ENCODE peak calls at places on chromosomes 6 and 20, in seven cellular contexts. One of them, this sample, is unnamed.

GRCh38 chr6:134882426-134883038 is 67.4 kb downstream of the ALDH8A1 start:
- DNase-seq in H4: peak
- DNase-seq in stimulated activated CD8-positive, alpha-beta memory T cell treated with anti-CD3 and anti-CD28 coated beads, Interleukin-15, amount 100 ng/mL, for 24 hours: no peak
- DNase-seq in Ammon's horn: peak
- DNase-seq in fibroblast of gingiva: peak
- DNase-seq in activated T-cell treated with anti-CD3 and anti-CD28 coated beads for 48 hours: peak
- DNase-seq in EL: peak
- DNase-seq in this sample: peak

GRCh38 chr6:119384444-119384843 is 34.9 kb upstream of the MAN1A1 start:
- DNase-seq in H4: no peak
- DNase-seq in activated T-cell treated with anti-CD3 and anti-CD28 coated beads for 48 hours: no peak
- DNase-seq in stimulated activated CD8-positive, alpha-beta memory T cell treated with anti-CD3 and anti-CD28 coated beads, Interleukin-15, amount 100 ng/mL, for 24 hours: no peak
- DNase-seq in Ammon's horn: no peak
- DNase-seq in EL: no peak
- DNase-seq in fibroblast of gingiva: peak
- DNase-seq in this sample: no peak

GRCh38 chr6:6277418-6277817 is 43.0 kb downstream of the F13A1 start:
- DNase-seq in H4: peak
- DNase-seq in fibroblast of gingiva: peak
- DNase-seq in activated T-cell treated with anti-CD3 and anti-CD28 coated beads for 48 hours: no peak
- DNase-seq in stimulated activated CD8-positive, alpha-beta memory T cell treated with anti-CD3 and anti-CD28 coated beads, Interleukin-15, amount 100 ng/mL, for 24 hours: no peak
- DNase-seq in Ammon's horn: peak
- DNase-seq in EL: peak
- DNase-seq in this sample: no peak

GRCh38 chr6:89966250-89966588 is 72.0 kb downstream of the GJA10 start:
- DNase-seq in Ammon's horn: no peak
- DNase-seq in stimulated activated CD8-positive, alpha-beta memory T cell treated with anti-CD3 and anti-CD28 coated beads, Interleukin-15, amount 100 ng/mL, for 24 hours: no peak
- DNase-seq in activated T-cell treated with anti-CD3 and anti-CD28 coated beads for 48 hours: no peak
- DNase-seq in H4: no peak
- DNase-seq in fibroblast of gingiva: no peak
- DNase-seq in EL: no peak
- DNase-seq in this sample: no peak

GRCh38 chr20:57693002-57693582 is 16.7 kb downstream of the PMEPA1 start:
- DNase-seq in EL: no peak
- DNase-seq in H4: peak
- DNase-seq in stimulated activated CD8-positive, alpha-beta memory T cell treated with anti-CD3 and anti-CD28 coated beads, Interleukin-15, amount 100 ng/mL, for 24 hours: no peak
- DNase-seq in Ammon's horn: no peak
- DNase-seq in fibroblast of gingiva: no peak
- DNase-seq in activated T-cell treated with anti-CD3 and anti-CD28 coated beads for 48 hours: no peak
- DNase-seq in this sample: peak

GRCh38 chr20:31260326-31260932 is 3.0 kb downstream of the DEFB115 start:
- DNase-seq in stimulated activated CD8-positive, alpha-beta memory T cell treated with anti-CD3 and anti-CD28 coated beads, Interleukin-15, amount 100 ng/mL, for 24 hours: no peak
- DNase-seq in EL: no peak
- DNase-seq in Ammon's horn: no peak
- DNase-seq in activated T-cell treated with anti-CD3 and anti-CD28 coated beads for 48 hours: no peak
- DNase-seq in H4: peak
- DNase-seq in fibroblast of gingiva: no peak
- DNase-seq in this sample: no peak

GRCh38 chr6:133408543-133408942 is 167.4 kb downstream of the EYA4 start:
- DNase-seq in Ammon's horn: no peak
- DNase-seq in H4: peak
- DNase-seq in EL: no peak
- DNase-seq in stimulated activated CD8-positive, alpha-beta memory T cell treated with anti-CD3 and anti-CD28 coated beads, Interleukin-15, amount 100 ng/mL, for 24 hours: no peak
- DNase-seq in fibroblast of gingiva: no peak
- DNase-seq in activated T-cell treated with anti-CD3 and anti-CD28 coated beads for 48 hours: no peak
- DNase-seq in this sample: no peak

GRCh38 chr20:62624325-62624690 is 18.0 kb upstream of the SLCO4A1 start:
- DNase-seq in Ammon's horn: no peak
- DNase-seq in activated T-cell treated with anti-CD3 and anti-CD28 coated beads for 48 hours: no peak
- DNase-seq in stimulated activated CD8-positive, alpha-beta memory T cell treated with anti-CD3 and anti-CD28 coated beads, Interleukin-15, amount 100 ng/mL, for 24 hours: no peak
- DNase-seq in fibroblast of gingiva: no peak
- DNase-seq in EL: no peak
- DNase-seq in H4: no peak
- DNase-seq in this sample: no peak

GRCh38 chr6:163816441-163816840 is 401.9 kb downstream of the QKI start:
- DNase-seq in H4: no peak
- DNase-seq in fibroblast of gingiva: no peak
- DNase-seq in EL: no peak
- DNase-seq in Ammon's horn: no peak
- DNase-seq in activated T-cell treated with anti-CD3 and anti-CD28 coated beads for 48 hours: no peak
- DNase-seq in stimulated activated CD8-positive, alpha-beta memory T cell treated with anti-CD3 and anti-CD28 coated beads, Interleukin-15, amount 100 ng/mL, for 24 hours: no peak
- DNase-seq in this sample: no peak

GRCh38 chr6:80967618-80968017 is 784.9 kb downstream of the TENT5A start:
- DNase-seq in fibroblast of gingiva: no peak
- DNase-seq in Ammon's horn: no peak
- DNase-seq in H4: no peak
- DNase-seq in activated T-cell treated with anti-CD3 and anti-CD28 coated beads for 48 hours: no peak
- DNase-seq in EL: no peak
- DNase-seq in stimulated activated CD8-positive, alpha-beta memory T cell treated with anti-CD3 and anti-CD28 coated beads, Interleukin-15, amount 100 ng/mL, for 24 hours: no peak
- DNase-seq in this sample: no peak

GRCh38 chr6:38552136-38552535 is 87.6 kb downstream of the BTBD9 start:
- DNase-seq in H4: no peak
- DNase-seq in fibroblast of gingiva: no peak
- DNase-seq in activated T-cell treated with anti-CD3 and anti-CD28 coated beads for 48 hours: no peak
- DNase-seq in stimulated activated CD8-positive, alpha-beta memory T cell treated with anti-CD3 and anti-CD28 coated beads, Interleukin-15, amount 100 ng/mL, for 24 hours: no peak
- DNase-seq in EL: no peak
- DNase-seq in Ammon's horn: peak
- DNase-seq in this sample: no peak

GRCh38 chr6:4805553-4806307 is 29.5 kb downstream of the CDYL start:
- DNase-seq in Ammon's horn: peak
- DNase-seq in H4: peak
- DNase-seq in EL: peak
- DNase-seq in activated T-cell treated with anti-CD3 and anti-CD28 coated beads for 48 hours: no peak
- DNase-seq in stimulated activated CD8-positive, alpha-beta memory T cell treated with anti-CD3 and anti-CD28 coated beads, Interleukin-15, amount 100 ng/mL, for 24 hours: no peak
- DNase-seq in fibroblast of gingiva: peak
- DNase-seq in this sample: no peak

GRCh38 chr6:32945106-32945761 is 4.4 kb upstream of the HLA-DMB start:
- DNase-seq in Ammon's horn: no peak
- DNase-seq in activated T-cell treated with anti-CD3 and anti-CD28 coated beads for 48 hours: no peak
- DNase-seq in fibroblast of gingiva: no peak
- DNase-seq in stimulated activated CD8-positive, alpha-beta memory T cell treated with anti-CD3 and anti-CD28 coated beads, Interleukin-15, amount 100 ng/mL, for 24 hours: no peak
- DNase-seq in H4: peak
- DNase-seq in EL: no peak
- DNase-seq in this sample: no peak

GRCh38 chr20:48051810-48052491 is 266.7 kb upstream of the SULF2 start:
- DNase-seq in Ammon's horn: no peak
- DNase-seq in activated T-cell treated with anti-CD3 and anti-CD28 coated beads for 48 hours: no peak
- DNase-seq in stimulated activated CD8-positive, alpha-beta memory T cell treated with anti-CD3 and anti-CD28 coated beads, Interleukin-15, amount 100 ng/mL, for 24 hours: no peak
- DNase-seq in EL: peak
- DNase-seq in H4: peak
- DNase-seq in fibroblast of gingiva: peak
- DNase-seq in this sample: peak

GRCh38 chr6:12092762-12093161 is 80.7 kb downstream of the HIVEP1 start:
- DNase-seq in EL: no peak
- DNase-seq in Ammon's horn: no peak
- DNase-seq in activated T-cell treated with anti-CD3 and anti-CD28 coated beads for 48 hours: no peak
- DNase-seq in stimulated activated CD8-positive, alpha-beta memory T cell treated with anti-CD3 and anti-CD28 coated beads, Interleukin-15, amount 100 ng/mL, for 24 hours: no peak
- DNase-seq in H4: no peak
- DNase-seq in fibroblast of gingiva: no peak
- DNase-seq in this sample: no peak

GRCh38 chr20:53639647-53640440 is 46.2 kb upstream of the ZNF217 start:
- DNase-seq in EL: no peak
- DNase-seq in fibroblast of gingiva: no peak
- DNase-seq in H4: no peak
- DNase-seq in stimulated activated CD8-positive, alpha-beta memory T cell treated with anti-CD3 and anti-CD28 coated beads, Interleukin-15, amount 100 ng/mL, for 24 hours: no peak
- DNase-seq in activated T-cell treated with anti-CD3 and anti-CD28 coated beads for 48 hours: no peak
- DNase-seq in Ammon's horn: no peak
- DNase-seq in this sample: no peak

GRCh38 chr20:62239278-62239879 is 1.1 kb downstream of the OSBPL2 start:
- DNase-seq in fibroblast of gingiva: no peak
- DNase-seq in activated T-cell treated with anti-CD3 and anti-CD28 coated beads for 48 hours: no peak
- DNase-seq in EL: no peak
- DNase-seq in stimulated activated CD8-positive, alpha-beta memory T cell treated with anti-CD3 and anti-CD28 coated beads, Interleukin-15, amount 100 ng/mL, for 24 hours: no peak
- DNase-seq in Ammon's horn: no peak
- DNase-seq in H4: no peak
- DNase-seq in this sample: no peak

GRCh38 chr6:169255643-169256042 is 2.0 kb upstream of the THBS2 start:
- DNase-seq in activated T-cell treated with anti-CD3 and anti-CD28 coated beads for 48 hours: no peak
- DNase-seq in Ammon's horn: no peak
- DNase-seq in fibroblast of gingiva: no peak
- DNase-seq in H4: no peak
- DNase-seq in stimulated activated CD8-positive, alpha-beta memory T cell treated with anti-CD3 and anti-CD28 coated beads, Interleukin-15, amount 100 ng/mL, for 24 hours: no peak
- DNase-seq in EL: no peak
- DNase-seq in this sample: no peak

GRCh38 chr20:59571591-59572314 is 32.6 kb upstream of the PHACTR3 start:
- DNase-seq in fibroblast of gingiva: peak
- DNase-seq in Ammon's horn: peak
- DNase-seq in EL: peak
- DNase-seq in stimulated activated CD8-positive, alpha-beta memory T cell treated with anti-CD3 and anti-CD28 coated beads, Interleukin-15, amount 100 ng/mL, for 24 hours: peak
- DNase-seq in activated T-cell treated with anti-CD3 and anti-CD28 coated beads for 48 hours: peak
- DNase-seq in H4: peak
- DNase-seq in this sample: peak

GRCh38 chr6:142074516-142074915 is 58.2 kb upstream of the GJE1 start:
- DNase-seq in activated T-cell treated with anti-CD3 and anti-CD28 coated beads for 48 hours: no peak
- DNase-seq in stimulated activated CD8-positive, alpha-beta memory T cell treated with anti-CD3 and anti-CD28 coated beads, Interleukin-15, amount 100 ng/mL, for 24 hours: no peak
- DNase-seq in fibroblast of gingiva: no peak
- DNase-seq in Ammon's horn: no peak
- DNase-seq in H4: no peak
- DNase-seq in EL: no peak
- DNase-seq in this sample: no peak

GRCh38 chr6:157602521-157603288 is 220.3 kb upstream of the SNX9 start:
- DNase-seq in H4: no peak
- DNase-seq in activated T-cell treated with anti-CD3 and anti-CD28 coated beads for 48 hours: no peak
- DNase-seq in EL: no peak
- DNase-seq in Ammon's horn: no peak
- DNase-seq in fibroblast of gingiva: no peak
- DNase-seq in stimulated activated CD8-positive, alpha-beta memory T cell treated with anti-CD3 and anti-CD28 coated beads, Interleukin-15, amount 100 ng/mL, for 24 hours: no peak
- DNase-seq in this sample: no peak

GRCh38 chr6:9225441-9225871 is 790.1 kb upstream of the SLC35B3 start:
- DNase-seq in fibroblast of gingiva: peak
- DNase-seq in stimulated activated CD8-positive, alpha-beta memory T cell treated with anti-CD3 and anti-CD28 coated beads, Interleukin-15, amount 100 ng/mL, for 24 hours: no peak
- DNase-seq in EL: peak
- DNase-seq in Ammon's horn: no peak
- DNase-seq in H4: no peak
- DNase-seq in activated T-cell treated with anti-CD3 and anti-CD28 coated beads for 48 hours: no peak
- DNase-seq in this sample: no peak

GRCh38 chr6:136950436-136950835 is 28.3 kb downstream of the SLC35D3 start:
- DNase-seq in EL: no peak
- DNase-seq in stimulated activated CD8-positive, alpha-beta memory T cell treated with anti-CD3 and anti-CD28 coated beads, Interleukin-15, amount 100 ng/mL, for 24 hours: no peak
- DNase-seq in Ammon's horn: no peak
- DNase-seq in activated T-cell treated with anti-CD3 and anti-CD28 coated beads for 48 hours: no peak
- DNase-seq in H4: no peak
- DNase-seq in fibroblast of gingiva: no peak
- DNase-seq in this sample: no peak

GRCh38 chr6:39049575-39050283 is 1.1 kb downstream of the GLP1R start:
- DNase-seq in stimulated activated CD8-positive, alpha-beta memory T cell treated with anti-CD3 and anti-CD28 coated beads, Interleukin-15, amount 100 ng/mL, for 24 hours: no peak
- DNase-seq in H4: no peak
- DNase-seq in EL: no peak
- DNase-seq in activated T-cell treated with anti-CD3 and anti-CD28 coated beads for 48 hours: no peak
- DNase-seq in fibroblast of gingiva: no peak
- DNase-seq in Ammon's horn: no peak
- DNase-seq in this sample: no peak